ENCODE peak calls at places on chromosomes 3 and 15, in nine cellular contexts. M is kidney; T is fibroblast of pulmonary artery; Y is cardiac fibroblast; C is hepatocyte; N is adrenal gland; I is CD8-positive, alpha-beta T cell; P is mucosa of descending colon; B is colonic mucosa. J is an unnamed sample.
A peak's percentile ranks its signal among the peaks of the same experiment; 100 is the strongest.

GRCh38 chr3:175287361-175287963 is 428.3 kb downstream of the NAALADL2 start:
- DNase-seq in M (no peak), T (peak; percentile 53), Y (peak; percentile 82), C (no peak), N (no peak), I (no peak), P (no peak), B (no peak), J (no peak)

GRCh38 chr15:80594091-80594889 is 100.8 kb upstream of the ABHD17C start:
- DNase-seq in M (no peak), T (no peak), Y (peak; percentile 8), C (no peak), N (no peak), I (no peak), P (no peak), B (no peak), J (no peak)

GRCh38 chr15:60972301-60972700 is 256.8 kb downstream of the RORA start:
- DNase-seq in M (no peak), T (peak; percentile 73), Y (peak; percentile 97), C (no peak), N (no peak), I (no peak), P (no peak), B (no peak), J (no peak)

GRCh38 chr3:72482589-72483249 is 365.5 kb downstream of the SHQ1 start:
- DNase-seq in M (peak; percentile 87), T (peak; percentile 78), Y (peak; percentile 84), C (peak; percentile 84), N (peak; percentile 88), I (peak; percentile 43), P (peak; percentile 71), B (peak; percentile 75), J (no peak)

GRCh38 chr3:159829056-159829995 is 159.3 kb upstream of the IL12A start:
- DNase-seq in M (peak; percentile 79), T (peak; percentile 77), Y (peak; percentile 70), C (peak; percentile 54), N (peak; percentile 46), I (no peak), P (peak; percentile 68), B (peak; percentile 84), J (no peak)

GRCh38 chr3:123660900-123661299 is 76.0 kb upstream of the HACD2 start:
- DNase-seq in M (peak; percentile 99), T (peak; percentile 99), Y (peak; percentile 98), C (peak; percentile 80), N (peak; percentile 87), I (no peak), P (peak; percentile 91), B (peak; percentile 90), J (no peak)

GRCh38 chr15:57625703-57626448 is 34.2 kb downstream of the MYZAP start:
- DNase-seq in M (no peak), T (no peak), Y (no peak), C (no peak), N (no peak), I (no peak), P (no peak), B (no peak), J (no peak)

GRCh38 chr3:120438216-120438615 is 12.6 kb downstream of the FSTL1 start:
- DNase-seq in M (no peak), T (no peak), Y (peak; percentile 4), C (no peak), N (no peak), I (no peak), P (no peak), B (no peak), J (no peak)

GRCh38 chr15:25497934-25498333 is 59.1 kb upstream of the UBE3A start:
- DNase-seq in M (no peak), T (no peak), Y (no peak), C (no peak), N (no peak), I (no peak), P (no peak), B (no peak), J (no peak)

GRCh38 chr15:25498835-25499234 is 60.0 kb upstream of the UBE3A start:
- DNase-seq in M (no peak), T (no peak), Y (no peak), C (no peak), N (no peak), I (no peak), P (no peak), B (no peak), J (no peak)

GRCh38 chr15:25504307-25504706 is 65.5 kb upstream of the UBE3A start:
- DNase-seq in M (no peak), T (no peak), Y (peak; percentile 3), C (no peak), N (no peak), I (no peak), P (no peak), B (no peak), J (no peak)

GRCh38 chr15:25501828-25502446 is 63.1 kb upstream of the UBE3A start:
- DNase-seq in M (no peak), T (peak; percentile 39), Y (peak; percentile 56), C (peak; percentile 61), N (no peak), I (no peak), P (no peak), B (no peak), J (no peak)
- TF ChIP-seq CTCF in M (peak; percentile 76), T (peak; percentile 36), Y (peak; percentile 34), C (peak; percentile 69), N (peak; percentile 34), I (peak; percentile 29), P (no peak), B (peak; percentile 49), J (no peak)

GRCh38 chr3:148464246-148464645 is 233.5 kb upstream of the AGTR1 start:
- DNase-seq in M (no peak), T (peak; percentile 53), Y (peak; percentile 60), C (no peak), N (no peak), I (no peak), P (no peak), B (no peak), J (no peak)

GRCh38 chr3:148455098-148455497 is 242.6 kb upstream of the AGTR1 start:
- DNase-seq in M (no peak), T (no peak), Y (no peak), C (no peak), N (no peak), I (no peak), P (no peak), B (no peak), J (no peak)

GRCh38 chr3:148460686-148461085 is 237.0 kb upstream of the AGTR1 start:
- DNase-seq in M (no peak), T (no peak), Y (no peak), C (no peak), N (no peak), I (no peak), P (no peak), B (no peak), J (no peak)

DNA sequence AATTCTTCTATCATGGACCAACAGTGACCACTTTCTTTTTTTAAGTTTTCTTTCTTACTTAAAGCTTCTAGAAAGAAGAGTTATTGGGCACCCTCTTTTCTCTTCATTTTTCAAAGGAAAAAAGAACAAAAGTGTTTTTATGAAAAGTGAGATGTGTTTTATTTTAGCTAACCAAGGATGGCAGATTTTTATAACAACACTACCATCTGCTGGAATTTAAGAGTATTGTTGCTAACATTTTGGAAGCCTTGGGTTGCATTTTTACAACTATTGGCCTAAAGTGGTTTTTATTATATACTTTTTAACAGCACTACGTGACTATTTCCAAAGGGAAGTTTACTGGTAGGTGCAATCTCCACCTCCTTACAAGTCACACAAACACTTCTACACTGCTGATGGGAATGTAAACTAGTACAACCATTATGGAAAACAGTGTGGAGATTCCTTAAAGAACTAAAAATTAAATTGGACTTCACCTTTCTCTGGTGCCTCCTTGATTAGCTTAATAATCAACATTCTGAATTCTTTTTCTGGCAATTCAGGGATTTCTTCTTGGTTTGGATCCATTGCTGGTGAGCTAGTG is 237.7 kb upstream of the AGTR1 start:
- DNase-seq in M (no peak), T (peak; percentile 39), Y (peak; percentile 60), C (no peak), N (no peak), I (no peak), P (no peak), B (no peak), J (no peak)
- TF ChIP-seq CTCF in M (no peak), T (peak; percentile 36), Y (peak; percentile 40), C (peak; percentile 45), N (peak; percentile 26), I (no peak), P (no peak), B (peak; percentile 30), J (no peak)

DNA sequence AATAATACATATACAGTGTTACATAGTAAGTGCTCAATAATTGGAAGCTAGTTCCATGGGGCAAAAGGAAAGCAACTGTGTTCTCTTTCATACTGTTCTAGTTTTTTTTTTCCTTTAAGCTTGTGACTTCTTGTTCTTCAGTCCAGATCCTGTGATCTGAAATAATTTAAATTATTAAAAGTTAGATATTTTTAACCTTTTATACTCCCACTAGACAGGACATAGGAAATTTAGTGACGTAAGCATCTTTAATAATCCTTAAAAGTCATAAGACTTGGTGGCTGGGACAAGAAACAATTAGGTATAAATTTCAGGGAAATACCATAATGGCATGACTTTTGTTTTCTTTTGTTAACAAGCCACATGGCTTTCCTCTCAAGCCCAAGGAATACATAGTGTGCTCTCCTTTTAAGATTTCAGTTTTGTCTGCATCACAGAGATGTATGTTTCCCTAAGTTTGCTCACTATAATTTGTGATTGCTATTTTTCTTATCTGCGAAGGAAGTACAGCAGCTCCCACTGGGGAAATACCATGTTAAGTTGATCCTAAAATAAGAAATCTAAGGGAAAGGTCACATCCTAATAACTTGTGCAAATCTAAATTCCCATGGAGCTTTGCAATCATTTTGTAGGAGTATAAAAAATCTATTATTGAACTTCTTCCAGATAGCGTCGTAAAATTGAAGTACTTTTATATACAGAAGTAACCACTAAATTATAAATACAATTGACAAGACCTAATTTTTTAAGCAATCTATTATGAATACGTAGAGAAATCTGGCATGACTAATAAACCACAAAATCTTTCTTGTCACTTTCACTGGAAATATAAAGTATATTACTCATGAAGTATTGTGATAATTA is 30.1 kb downstream of the PPARG start:
- DNase-seq in M (no peak), T (peak; percentile 83), Y (peak; percentile 53), C (no peak), N (no peak), I (no peak), P (no peak), B (no peak), J (no peak)
- TF ChIP-seq CTCF in M (no peak), T (no peak), Y (no peak), C (no peak), N (no peak), I (no peak), P (no peak), B (no peak), J (no peak)

DNA sequence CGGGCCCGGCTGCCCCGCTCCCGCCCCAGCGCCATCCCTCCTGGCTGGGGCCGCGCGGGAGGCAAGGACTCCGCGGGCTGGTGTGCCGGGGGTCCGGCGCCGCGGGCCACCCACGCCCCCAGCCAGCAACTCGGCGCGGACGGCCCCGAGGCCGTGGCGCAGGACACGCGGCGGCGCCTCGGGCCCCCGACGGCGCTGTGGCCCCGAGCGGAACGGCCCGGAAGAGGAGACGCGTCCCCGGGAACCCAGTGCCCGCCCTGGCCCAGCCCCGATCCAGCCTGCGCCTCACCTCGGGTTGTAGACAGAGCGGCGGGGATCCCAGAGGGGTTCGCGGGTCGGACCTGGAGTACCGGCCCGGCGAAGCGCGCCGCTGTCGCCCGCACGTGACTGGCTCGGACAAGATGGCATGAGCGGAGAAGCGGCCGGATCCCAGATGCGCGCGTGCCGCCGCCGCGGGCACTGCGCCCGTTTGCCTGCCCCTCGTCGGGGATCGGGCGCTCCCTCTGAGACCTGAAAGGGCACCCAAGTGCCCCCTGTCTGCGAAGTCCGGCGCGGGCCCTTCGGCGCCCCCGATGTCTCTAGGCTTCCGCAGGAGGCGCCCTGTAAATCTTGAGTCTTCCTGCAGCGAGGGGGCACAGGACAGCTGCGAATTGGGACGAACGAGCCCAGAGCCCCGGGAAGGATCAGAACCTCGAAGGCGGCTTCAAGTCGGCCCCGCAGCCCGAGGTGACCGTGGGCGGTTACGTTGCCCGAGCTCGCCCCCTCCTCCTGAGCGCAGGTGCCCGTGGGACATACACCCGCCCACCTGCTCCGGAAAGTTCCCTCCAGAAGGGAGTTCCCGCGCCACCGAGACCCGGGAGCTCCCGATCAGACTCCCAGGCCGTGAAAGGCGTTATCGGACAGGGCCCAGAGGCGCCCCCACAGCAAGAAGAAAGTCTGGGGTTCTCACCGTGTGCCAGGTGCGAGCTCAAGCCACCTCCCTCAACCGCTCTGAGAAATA is 598 bp upstream of the SFMBT1 start:
- DNase-seq in M (peak; percentile 88), T (peak; percentile 18), Y (peak; percentile 15), C (peak; percentile 72), N (peak; percentile 55), I (peak; percentile 51), P (peak; percentile 85), B (peak; percentile 69), J (peak; percentile 74)
- TF ChIP-seq CTCF in M (no peak), T (peak; percentile 23), Y (no peak), C (peak; percentile 51), N (no peak), I (peak; percentile 54), P (no peak), B (no peak), J (no peak)

J was measured in activated B cell treated with CpG ODN at 0.5 μM for 24 hours.